ENCODE peak calls at places on chromosomes 13 and 19, in four cellular contexts. F is Peyer's patch, N is AG04450, H is A549. G is an unnamed sample.

GRCh38 chr19:50906217-50906616 is 5.0 kb downstream of the KLK4 start:
- DNase-seq in F (no peak), N (no peak), H (peak), G (peak)

GRCh38 chr19:31127132-31127967 is 221.9 kb downstream of the TSHZ3 start:
- DNase-seq in N (peak), F (no peak), H (peak), G (no peak)

GRCh38 chr13:99677388-99677951 is 176.2 kb downstream of the TM9SF2 start:
- DNase-seq in N (no peak), F (no peak), H (no peak), G (no peak)

GRCh38 chr19:1158885-1159448 is 15.1 kb downstream of the SBNO2 start:
- DNase-seq in H (no peak), F (no peak), N (no peak), G (no peak)

GRCh38 chr19:5637971-5638370 is 15.1 kb downstream of the SAFB start:
- DNase-seq in H (no peak), N (no peak), F (no peak), G (no peak)

GRCh38 chr13:108734676-108735075 is 105.3 kb downstream of the MYO16 start:
- DNase-seq in N (no peak), H (peak), F (no peak), G (no peak)

GRCh38 chr13:91174886-91175501 is 172.5 kb upstream of the MIR17HG start:
- DNase-seq in H (no peak), N (no peak), F (no peak), G (no peak)

GRCh38 chr19:51121257-51121656 is 3.4 kb upstream of the SIGLEC9 start:
- DNase-seq in N (no peak), H (no peak), F (no peak), G (no peak)

GRCh38 chr19:52331757-52332156 is 4.3 kb upstream of the ZNF610 start:
- DNase-seq in H (no peak), F (no peak), N (no peak), G (peak)

GRCh38 chr19:639251-640155 is at the start of gene FGF22:
- DNase-seq in F (peak), N (peak), H (peak), G (peak)

GRCh38 chr19:10290439-10290875 is 705 bp downstream of the ICAM5 start:
- DNase-seq in N (no peak), F (no peak), H (no peak), G (no peak)

GRCh38 chr19:4371209-4371897 is 28.0 kb downstream of the MPND start:
- DNase-seq in N (no peak), H (no peak), F (no peak), G (no peak)

GRCh38 chr13:33610471-33611015 is 207.4 kb upstream of the RFC3 start:
- DNase-seq in F (peak), N (no peak), H (no peak), G (no peak)

GRCh38 chr13:112510002-112510780 is 77.8 kb downstream of the TUBGCP3 start:
- DNase-seq in N (peak), F (no peak), H (peak), G (peak)

GRCh38 chr13:67296511-67296910 is 66.4 kb upstream of the PCDH9 start:
- DNase-seq in H (no peak), N (no peak), F (no peak), G (no peak)

GRCh38 chr13:104984296-104984818 is 1551.1 kb downstream of the EFNB2 start:
- DNase-seq in N (no peak), F (peak), H (no peak), G (peak)

GRCh38 chr13:87376081-87376480 is 295.1 kb upstream of the SLITRK5 start:
- DNase-seq in N (no peak), F (no peak), H (no peak), G (no peak)

GRCh38 chr19:50330365-50331078 is 1.3 kb upstream of the KCNC3 start:
- DNase-seq in H (peak), F (peak), N (no peak), G (peak)

GRCh38 chr19:9431475-9431874 is 3.9 kb downstream of the ZNF266 start:
- DNase-seq in H (no peak), F (no peak), N (no peak), G (no peak)

GRCh38 chr13:105915451-105915850 is 620.0 kb downstream of the EFNB2 start:
- DNase-seq in N (no peak), H (no peak), F (no peak), G (no peak)

GRCh38 chr13:110746443-110746842 is 32.9 kb downstream of the ING1 start:
- DNase-seq in N (no peak), F (no peak), H (no peak), G (no peak)

GRCh38 chr13:73417012-73417615 is 358.3 kb downstream of the KLF5 start:
- DNase-seq in F (no peak), H (peak), N (no peak), G (peak)

GRCh38 chr13:75760182-75760981 is 124.3 kb downstream of the LMO7 start:
- DNase-seq in H (peak), N (no peak), F (no peak), G (no peak)

GRCh38 chr13:33757713-33758112 is 60.2 kb upstream of the RFC3 start:
- DNase-seq in H (no peak), F (no peak), N (no peak), G (peak)

GRCh38 chr19:2083174-2083854 is 12.8 kb downstream of the MOB3A start:
- DNase-seq in N (no peak), H (no peak), F (peak), G (peak)

GRCh38 chr19:41363371-41363752 is 587 bp downstream of the B9D2 start:
- DNase-seq in F (no peak), N (no peak), H (no peak), G (peak)

GRCh38 chr19:47660435-47660832 is 51.5 kb downstream of the BICRA start:
- DNase-seq in H (no peak), N (no peak), F (no peak), G (no peak)
- H3K4me3 ChIP-seq in H (no peak), N (no peak), F (no peak), G (no peak)

GRCh38 chr19:55703790-55704215 is 28.8 kb downstream of the EPN1 start:
- DNase-seq in F (peak), H (no peak), N (no peak), G (no peak)

GRCh38 chr19:55702131-55702627 is 27.2 kb downstream of the EPN1 start:
- DNase-seq in F (no peak), N (no peak), H (no peak), G (no peak)

GRCh38 chr19:55700813-55701212 is 25.8 kb downstream of the EPN1 start:
- DNase-seq in N (no peak), H (no peak), F (no peak), G (no peak)

GRCh38 chr19:55705972-55706371 is 30.9 kb downstream of the EPN1 start:
- DNase-seq in H (no peak), F (no peak), N (no peak), G (no peak)

GRCh38 chr19:55704494-55705245 is 29.6 kb downstream of the EPN1 start:
- DNase-seq in N (no peak), H (no peak), F (no peak), G (no peak)
- TF ChIP-seq CTCF in N (no peak), H (no peak), F (peak), G (peak)

GRCh38 chr13:98650376-98651107 is 73.6 kb upstream of the STK24 start:
- DNase-seq in N (no peak), F (no peak), H (no peak), G (no peak)

GRCh38 chr13:98648676-98649075 is 71.8 kb upstream of the STK24 start:
- DNase-seq in H (no peak), F (no peak), N (no peak), G (no peak)

GRCh38 chr13:98648141-98648540 is 71.2 kb upstream of the STK24 start:
- DNase-seq in F (no peak), H (no peak), N (no peak), G (no peak)

GRCh38 chr13:98651716-98652115 is 74.8 kb upstream of the STK24 start:
- DNase-seq in H (no peak), F (no peak), N (no peak), G (no peak)

GRCh38 chr13:98649861-98650260 is 73.0 kb upstream of the STK24 start:
- DNase-seq in N (no peak), F (no peak), H (no peak), G (no peak)
- H3K4me3 ChIP-seq in N (no peak), F (no peak), H (no peak), G (no peak)

GRCh38 chr19:45591004-45591637 is 6.5 kb upstream of the OPA3 start:
- DNase-seq in N (no peak), H (peak), F (no peak), G (peak)
- TF ChIP-seq CTCF in N (peak), H (peak), F (peak), G (peak)

DNA sequence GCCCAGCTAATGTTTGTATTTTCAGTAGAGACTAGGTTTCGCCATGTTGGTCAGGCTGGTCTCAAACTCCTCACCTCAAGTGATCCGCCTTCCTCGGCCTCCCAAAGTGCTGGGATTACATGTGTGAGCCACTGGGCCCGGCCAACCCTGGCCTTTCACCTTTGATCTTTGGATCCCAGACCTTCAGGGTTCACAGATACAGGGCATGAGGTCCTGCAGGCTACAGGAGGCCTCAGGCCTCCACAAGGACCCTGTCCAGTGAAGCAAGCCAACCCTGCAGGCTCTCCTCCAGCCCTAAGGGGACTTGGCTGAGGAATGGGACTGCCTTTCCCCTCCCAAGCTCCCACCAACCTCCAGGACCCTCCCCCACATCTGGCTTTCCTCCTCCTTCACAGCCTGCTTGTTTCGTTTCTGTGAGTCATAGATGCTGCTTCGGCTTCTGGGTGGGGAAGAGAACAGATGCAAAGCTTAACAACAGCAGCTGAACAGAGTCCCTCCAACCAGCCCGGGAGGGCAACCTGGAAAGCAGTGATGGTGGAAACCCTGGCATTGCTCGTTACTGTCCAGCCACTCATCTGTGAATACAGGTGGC is 11.8 kb downstream of the ARHGEF18 start:
- DNase-seq in F (no peak), H (no peak), N (no peak), G (no peak)
- H3K4me3 ChIP-seq in F (no peak), H (no peak), N (no peak), G (no peak)

GRCh38 chr13:31198524-31198923 is 1.3 kb upstream of the B3GLCT start:
- DNase-seq in N (no peak), H (no peak), F (no peak), G (no peak)

GRCh38 chr13:31199527-31199848 is 287 bp upstream of the B3GLCT start:
- DNase-seq in N (no peak), F (no peak), H (no peak), G (no peak)

GRCh38 chr13:31201341-31202024 is 1.7 kb downstream of the B3GLCT start:
- DNase-seq in H (no peak), N (no peak), F (no peak), G (no peak)

GRCh38 chr13:31199849-31200635 is at the start of gene B3GLCT:
- DNase-seq in F (peak), N (peak), H (peak), G (peak)

GRCh38 chr13:31200636-31200970 is 828 bp downstream of the B3GLCT start:
- DNase-seq in N (no peak), H (peak), F (peak), G (peak)
- TF ChIP-seq CTCF in N (no peak), H (no peak), F (no peak), G (no peak)